ENCODE peak calls at places on chromosomes 5 and 9, in five cellular contexts. W, C, L, J and Z are unnamed samples.

GRCh38 chr5:181242031-181242451 is 1.7 kb downstream of the RACK1 start:
- DNase-seq in W (no peak), J (no peak), C (no peak), L (no peak), Z (peak; percentile 60)

GRCh38 chr5:116574682-116575634 is at the start of gene SEMA6A:
- DNase-seq in J (peak; percentile 82), W (peak; percentile 61), C (peak; percentile 96), L (peak; percentile 90), Z (peak; percentile 97)

GRCh38 chr5:3597002-3597726 is 1.5 kb downstream of the IRX1 start:
- DNase-seq in C (no peak), W (no peak), J (no peak), L (no peak), Z (no peak)

GRCh38 chr5:38598994-38599611 is 42.7 kb upstream of the LIFR start:
- DNase-seq in L (no peak), J (peak; percentile 57), C (no peak), W (peak; percentile 16), Z (no peak)

GRCh38 chr9:87849144-87849741 is 33.4 kb upstream of the SPATA31E1 start:
- DNase-seq in W (no peak), J (no peak), L (no peak), C (no peak), Z (no peak)

GRCh38 chr9:121075251-121076036 is 689 bp downstream of the CNTRL start:
- DNase-seq in L (no peak), W (no peak), C (no peak), J (no peak), Z (no peak)

GRCh38 chr5:91469517-91470165 is 86.5 kb upstream of the ARRDC3 start:
- DNase-seq in L (no peak), W (no peak), C (no peak), J (no peak), Z (no peak)

GRCh38 chr5:54760182-54760935 is 225.0 kb downstream of the ESM1 start:
- DNase-seq in J (no peak), C (peak; percentile 79), L (no peak), W (no peak), Z (no peak)

GRCh38 chr5:94544031-94544650 is 74.3 kb downstream of the KIAA0825 start:
- DNase-seq in C (no peak), L (no peak), W (no peak), J (no peak), Z (no peak)

GRCh38 chr9:73537561-73537960 is 385.9 kb downstream of the ANXA1 start:
- DNase-seq in W (no peak), C (no peak), J (no peak), L (no peak), Z (no peak)

GRCh38 chr5:16546712-16547111 is 70.1 kb downstream of the RETREG1 start:
- DNase-seq in L (no peak), J (no peak), C (no peak), W (peak; percentile 32), Z (no peak)

GRCh38 chr9:89116064-89116817 is 62.4 kb downstream of the SHC3 start:
- DNase-seq in L (no peak), J (peak; percentile 2), C (no peak), W (no peak), Z (no peak)

GRCh38 chr5:73188764-73189521 is 15.9 kb downstream of the TMEM174 start:
- DNase-seq in L (no peak), C (no peak), J (peak; percentile 24), W (no peak), Z (no peak)

GRCh38 chr5:176861276-176861675 is 37.9 kb downstream of the HK3 start:
- DNase-seq in W (no peak), C (no peak), L (no peak), J (no peak), Z (no peak)

GRCh38 chr5:76942581-76942980 is 10.3 kb upstream of the CRHBP start:
- DNase-seq in W (no peak), C (no peak), J (no peak), L (no peak), Z (no peak)

GRCh38 chr5:120690621-120691407 is 226.7 kb downstream of the PRR16 start:
- DNase-seq in J (no peak), W (no peak), L (no peak), C (no peak), Z (no peak)

GRCh38 chr9:134637696-134638502 is 3.7 kb upstream of the COL5A1 start:
- DNase-seq in J (no peak), C (no peak), W (no peak), L (no peak), Z (peak; percentile 47)

GRCh38 chr9:35736201-35736633 is 3.8 kb downstream of the CREB3 start:
- DNase-seq in J (peak; percentile 86), L (peak; percentile 75), W (peak; percentile 73), C (no peak), Z (peak; percentile 83)

GRCh38 chr5:107794731-107795130 is 124.0 kb upstream of the EFNA5 start:
- DNase-seq in L (no peak), C (no peak), W (no peak), J (no peak), Z (no peak)

GRCh38 chr9:37466037-37466709 is 923 bp upstream of the ZBTB5 start:
- DNase-seq in C (no peak), W (peak; percentile 25), L (peak; percentile 74), J (peak; percentile 93), Z (peak; percentile 94)

DNA sequence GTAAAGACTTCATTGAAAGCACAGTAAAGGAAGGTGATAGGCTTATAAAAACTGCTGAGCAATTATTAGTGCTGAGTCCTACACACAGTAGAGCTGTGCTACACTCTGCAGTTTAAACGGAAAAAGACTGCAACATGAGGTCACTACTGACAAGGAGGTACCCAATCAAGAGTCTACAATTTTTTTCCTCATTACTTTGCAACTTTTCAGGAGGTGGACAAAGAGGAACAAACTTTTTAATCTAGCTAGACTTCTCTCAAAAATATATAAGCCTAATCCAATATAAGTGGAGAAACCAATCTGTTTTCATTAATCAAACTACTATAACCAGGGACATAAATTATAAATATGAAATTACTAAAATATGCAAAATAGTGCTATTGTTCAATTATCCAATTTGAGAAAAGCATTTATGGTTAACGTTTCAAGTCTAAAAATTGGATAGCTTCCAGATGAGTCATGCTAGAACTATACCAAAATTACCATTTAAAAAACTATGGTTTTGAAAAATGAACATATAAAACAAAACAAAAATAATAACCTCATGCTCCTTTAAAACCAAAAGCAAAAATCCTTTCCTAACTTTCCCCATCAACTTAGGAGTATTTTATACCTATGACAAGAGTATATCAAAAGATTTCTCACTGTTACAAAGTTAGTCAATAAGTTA is 37.7 kb downstream of the FAM13B start:
- DNase-seq in L (no peak), C (no peak), J (peak; percentile 46), W (peak; percentile 6), Z (no peak)
- TF ChIP-seq POLR2A in L (no peak), C (no peak), J (no peak), W (no peak), Z (no peak)

GRCh38 chr9:129494113-129494789 is 126.7 kb downstream of the C9orf50 start:
- DNase-seq in W (no peak), L (peak; percentile 76), C (no peak), J (no peak), Z (no peak)
- H3K4me1 ChIP-seq in W (peaks cover 93% of the 10 kb centered on the region), L (peaks cover 79% of the 10 kb centered on the region), C (peaks cover 97% of the 10 kb centered on the region), J (peaks cover 86% of the 10 kb centered on the region), Z (no peaks in the 10 kb centered on the region)

DNA sequence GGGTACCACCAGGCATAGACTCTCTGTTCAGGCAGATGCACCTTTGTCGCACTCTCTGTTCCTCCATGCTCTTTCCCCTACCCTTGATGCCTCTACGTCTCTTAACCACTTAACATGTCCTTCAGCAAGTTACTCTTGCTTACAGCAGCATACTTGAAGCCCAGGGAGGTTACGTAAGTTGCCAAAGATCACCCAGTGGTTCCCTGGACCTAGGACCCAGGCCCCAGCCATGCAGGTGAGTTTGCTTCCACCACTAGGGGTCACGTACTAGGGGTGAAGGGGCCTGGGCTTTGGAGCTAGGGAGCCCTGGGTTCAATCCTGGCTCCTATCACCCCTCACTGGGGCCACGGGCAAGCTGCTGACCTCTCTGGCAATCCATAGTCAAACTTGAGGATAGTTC is 8.9 kb downstream of the AKNA start:
- DNase-seq in L (no peak), J (no peak), W (no peak), C (no peak), Z (no peak)
- TF ChIP-seq EP300 in L (no peak), J (no peak), W (no peak), C (no peak), Z (no peak)

GRCh38 chr9:129813661-129814060 is 10.3 kb downstream of the TOR1A start:
- DNase-seq in J (no peak), W (no peak), C (no peak), L (no peak), Z (no peak)

GRCh38 chr9:129811967-129812363 is 9.0 kb downstream of the TOR1B start:
- DNase-seq in J (no peak), W (no peak), L (no peak), C (no peak), Z (no peak)

GRCh38 chr9:129814432-129815223 is 9.3 kb downstream of the TOR1A start:
- DNase-seq in J (no peak), L (no peak), W (no peak), C (no peak), Z (no peak)

GRCh38 chr9:129810788-129811187 is 7.8 kb downstream of the TOR1B start:
- DNase-seq in C (no peak), J (no peak), W (no peak), L (no peak), Z (no peak)

GRCh38 chr9:129812385-129812784 is 9.4 kb downstream of the TOR1B start:
- DNase-seq in L (no peak), W (no peak), C (no peak), J (no peak), Z (no peak)
- TF ChIP-seq POLR2A in L (no peak), W (no peak), C (no peak), J (no peak), Z (no peak)